ENCODE peak calls at places on chromosome 16, in eight cellular contexts. C, G, F, R, P, H, E and J are unnamed samples.

GRCh38 chr16:65274576-65274975 is 152.7 kb upstream of the CDH11 start:
- DNase-seq in G (no peak), P (no peak), H (no peak), C (no peak), R (no peak), E (peak; percentile 39), F (no peak), J (no peak)

GRCh38 chr16:68972720-68973119 is 129.4 kb downstream of the TANGO6 start:
- DNase-seq in P (peak; percentile 73), F (peak; percentile 50), G (no peak), E (no peak), C (no peak), R (peak; percentile 56), H (peak; percentile 33), J (no peak)

GRCh38 chr16:27270389-27270788 is 1.8 kb upstream of the NSMCE1 start:
- DNase-seq in F (no peak), E (peak; percentile 17), G (no peak), R (no peak), P (no peak), C (no peak), H (no peak), J (no peak)

GRCh38 chr16:86292171-86292775 is 218.1 kb upstream of the FOXF1 start:
- DNase-seq in E (no peak), G (no peak), F (no peak), P (no peak), C (no peak), R (no peak), H (no peak), J (no peak)

GRCh38 chr16:20073203-20074088 is at the start of gene GPR139:
- DNase-seq in F (no peak), H (peak; percentile 6), P (peak; percentile 70), G (no peak), R (peak; percentile 65), E (no peak), C (peak; percentile 24), J (no peak)

GRCh38 chr16:46832757-46833464 is 1.9 kb upstream of the C16orf87 start:
- DNase-seq in E (no peak), G (no peak), H (no peak), R (no peak), C (no peak), F (no peak), P (no peak), J (no peak)

GRCh38 chr16:85717393-85718152 is 28.8 kb upstream of the GINS2 start:
- DNase-seq in P (peak; percentile 90), H (peak; percentile 86), F (peak; percentile 61), C (peak; percentile 54), R (peak; percentile 77), G (peak; percentile 75), E (no peak), J (peak; percentile 85)

GRCh38 chr16:5551909-5552308 is 454.3 kb upstream of the EEF2KMT start:
- DNase-seq in R (no peak), G (no peak), E (no peak), P (no peak), H (peak; percentile 16), C (no peak), F (no peak), J (no peak)

GRCh38 chr16:84926462-84926861 is 84.9 kb downstream of the ZDHHC7 start:
- DNase-seq in E (no peak), R (no peak), P (no peak), G (no peak), H (no peak), F (no peak), C (no peak), J (no peak)

GRCh38 chr16:4935231-4935855 is 1.6 kb downstream of the PPL start:
- DNase-seq in E (peak; percentile 96), G (peak; percentile 83), H (peak; percentile 61), C (no peak), R (no peak), F (peak; percentile 92), P (no peak), J (no peak)

GRCh38 chr16:14186954-14187306 is 115.8 kb downstream of the MRTFB start:
- DNase-seq in F (no peak), H (no peak), C (no peak), E (no peak), R (no peak), P (no peak), G (no peak), J (no peak)

GRCh38 chr16:14181371-14182050 is 110.4 kb downstream of the MRTFB start:
- DNase-seq in H (no peak), P (no peak), E (no peak), G (no peak), R (no peak), C (no peak), F (peak; percentile 89), J (no peak)

GRCh38 chr16:14187517-14188338 is 116.6 kb downstream of the MRTFB start:
- DNase-seq in P (no peak), H (no peak), C (no peak), E (no peak), G (no peak), F (no peak), R (no peak), J (no peak)

GRCh38 chr16:14182999-14183398 is 111.9 kb downstream of the MRTFB start:
- DNase-seq in F (no peak), P (no peak), R (no peak), H (no peak), E (no peak), G (no peak), C (no peak), J (no peak)

GRCh38 chr16:14186007-14186953 is 115.2 kb downstream of the MRTFB start:
- DNase-seq in F (peak; percentile 89), C (no peak), G (no peak), H (peak; percentile 50), E (no peak), R (peak; percentile 28), P (peak; percentile 74), J (no peak)
- TF ChIP-seq CTCF in F (peak; percentile 71), C (peak; percentile 53), G (peak; percentile 48), H (peak; percentile 38), E (peak; percentile 45), R (peak; percentile 60), P (peak; percentile 57), J (peak; percentile 19)

GRCh38 chr16:10552998-10553491 is 27.4 kb downstream of the EMP2 start:
- DNase-seq in H (no peak), G (peak; percentile 30), C (no peak), F (no peak), R (peak; percentile 35), E (no peak), P (peak; percentile 35), J (peak; percentile 86)
- TF ChIP-seq CTCF in H (no peak), G (no peak), C (no peak), F (no peak), R (no peak), E (no peak), P (no peak), J (no peak)

GRCh38 chr16:7921360-7921759 is 588.7 kb downstream of the RBFOX1 start:
- DNase-seq in G (no peak), C (no peak), H (peak; percentile 48), P (peak; percentile 42), E (no peak), R (no peak), F (no peak), J (no peak)
- TF ChIP-seq CTCF in G (no peak), C (peak; percentile 9), H (peak; percentile 27), P (peak; percentile 39), E (no peak), R (no peak), F (no peak), J (no peak)

DNA sequence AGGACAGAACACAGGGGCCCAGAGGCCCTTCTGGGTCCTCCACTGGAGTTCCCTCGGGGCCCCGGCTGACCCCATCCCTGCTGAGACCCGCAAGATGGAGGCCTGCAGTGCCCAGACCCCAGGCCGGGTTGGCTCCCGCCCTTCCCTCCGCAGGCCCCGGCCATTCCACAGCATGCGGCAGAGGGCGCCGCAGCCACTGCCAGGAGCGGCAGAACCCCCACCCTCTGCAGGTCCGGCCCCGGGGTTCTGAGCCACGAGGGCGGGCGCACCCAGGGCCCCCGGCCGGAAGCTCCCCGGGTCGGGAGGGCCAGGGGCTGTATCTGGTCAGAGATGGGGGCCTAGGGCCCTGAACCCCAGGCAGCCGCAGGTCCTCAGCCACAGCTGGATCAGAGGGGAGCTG is 2.4 kb upstream of the PERCC1 start:
- DNase-seq in C (no peak), R (no peak), P (peak; percentile 70), H (no peak), E (no peak), G (no peak), F (no peak), J (peak; percentile 91)
- TF ChIP-seq CTCF in C (no peak), R (no peak), P (peak; percentile 55), H (peak; percentile 19), E (no peak), G (no peak), F (peak; percentile 10), J (peak; percentile 77)

DNA sequence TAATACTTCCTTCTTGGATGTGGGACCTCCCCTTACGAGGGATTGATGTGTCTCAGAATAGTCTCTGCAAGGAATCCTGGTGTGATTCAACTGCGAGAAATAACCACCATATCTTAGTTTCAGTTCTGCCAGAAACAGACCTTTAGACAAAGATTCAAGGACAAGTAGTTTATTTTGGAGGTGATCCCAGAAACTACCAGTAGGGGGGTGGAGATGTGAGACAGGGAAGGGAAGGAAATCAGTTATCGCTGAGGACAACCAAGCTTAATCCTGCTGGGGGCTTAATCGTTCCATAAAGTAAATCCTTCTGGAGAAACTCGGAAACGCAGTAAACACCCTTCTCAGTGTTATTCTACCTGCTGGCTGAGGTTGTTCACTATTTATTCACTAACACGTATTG is 5.0 kb upstream of the SDR42E1 start:
- DNase-seq in P (no peak), H (peak; percentile 25), G (no peak), R (no peak), F (peak; percentile 24), E (no peak), C (no peak), J (no peak)
- TF ChIP-seq CTCF in P (peak; percentile 51), H (peak; percentile 21), G (no peak), R (peak; percentile 64), F (no peak), E (no peak), C (peak; percentile 36), J (no peak)

DNA sequence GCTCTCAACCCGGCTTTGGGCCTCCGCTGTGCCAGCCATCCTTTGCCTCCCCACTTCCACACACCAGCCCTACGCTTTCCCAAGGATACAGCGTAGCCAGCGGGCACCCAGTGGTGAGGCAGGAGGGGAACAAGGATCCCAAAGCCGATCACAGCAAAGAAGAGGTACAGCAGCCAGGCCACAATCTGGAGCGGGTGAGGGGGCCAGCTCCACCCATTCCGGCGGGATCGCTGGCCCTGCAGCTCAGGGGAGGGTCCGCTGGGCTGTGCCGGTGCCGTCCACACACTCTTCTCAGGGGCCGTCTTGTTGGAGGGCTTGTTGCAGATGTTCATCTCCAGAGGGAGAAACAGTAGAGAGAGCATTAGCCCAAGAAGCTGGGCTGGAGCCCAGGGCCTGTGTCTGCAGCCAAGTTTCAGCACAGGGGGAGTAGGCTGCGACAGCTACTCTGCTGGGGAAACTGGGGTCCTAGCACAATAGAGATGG is 10.1 kb downstream of the ZDHHC1 start:
- DNase-seq in P (no peak), H (no peak), R (no peak), F (no peak), E (no peak), G (no peak), C (no peak), J (no peak)
- TF ChIP-seq CTCF in P (no peak), H (no peak), R (no peak), F (no peak), E (no peak), G (no peak), C (no peak), J (no peak)

DNA sequence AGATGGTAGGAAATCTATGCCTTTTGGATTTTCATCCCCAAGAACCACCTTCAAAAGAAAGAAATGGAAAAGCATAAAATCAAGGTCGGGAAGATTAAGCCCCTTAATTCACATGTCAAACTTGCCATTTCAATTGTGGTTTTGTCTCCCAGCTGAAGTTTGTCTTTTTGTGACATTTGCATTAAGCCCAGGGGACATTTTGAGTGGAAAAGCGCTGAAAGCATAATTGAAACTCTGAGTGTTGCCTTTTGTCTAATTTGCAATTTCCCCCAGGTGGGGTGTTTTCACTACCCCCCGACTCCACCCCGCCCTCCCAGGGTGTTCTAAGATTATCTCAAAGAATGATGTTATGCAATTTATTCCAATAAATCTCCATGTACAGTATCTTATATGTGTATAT is 396.2 kb downstream of the CDH13 start:
- DNase-seq in C (no peak), H (no peak), F (no peak), P (no peak), R (no peak), E (no peak), G (no peak), J (no peak)
- TF ChIP-seq CTCF in C (no peak), H (no peak), F (no peak), P (no peak), R (no peak), E (no peak), G (no peak), J (no peak)